ENCODE peak calls at places on chromosomes 11 and 22, in four cellular contexts. B, O, P and W are unnamed samples.

GRCh38 chr11:88383446-88383845 is 45.9 kb upstream of the CTSC start:
- DNase-seq in B (no peak), O (no peak), P (no peak), W (no peak)

GRCh38 chr11:132263231-132263630 is 892.8 kb downstream of the NTM start:
- DNase-seq in B (no peak), O (no peak), P (no peak), W (no peak)

GRCh38 chr11:62394825-62395538 is 23.9 kb upstream of the SCGB1A1 start:
- DNase-seq in B (peak; percentile 83), O (peak; percentile 90), P (no peak), W (peak; percentile 80)

GRCh38 chr11:12007230-12007593 is 1.2 kb downstream of the DKK3 start:
- DNase-seq in B (peak; percentile 42), O (no peak), P (no peak), W (no peak)

GRCh38 chr11:92678212-92678611 is 291.2 kb upstream of the MTNR1B start:
- DNase-seq in B (no peak), O (no peak), P (no peak), W (no peak)

GRCh38 chr11:11578542-11578941 is 43.3 kb downstream of the GALNT18 start:
- DNase-seq in B (peak; percentile 25), O (no peak), P (no peak), W (no peak)

GRCh38 chr22:24124247-24124646 is 57.0 kb upstream of the SUSD2 start:
- DNase-seq in B (no peak), O (no peak), P (no peak), W (no peak)

GRCh38 chr22:22783505-22783904 is 104.1 kb upstream of the IGLL5 start:
- DNase-seq in B (no peak), O (no peak), P (no peak), W (no peak)

GRCh38 chr11:62575156-62575555 is 1.5 kb upstream of the EEF1G start:
- DNase-seq in B (no peak), O (no peak), P (no peak), W (no peak)

GRCh38 chr11:45371251-45371749 is 85.2 kb upstream of the SYT13 start:
- DNase-seq in B (peak; percentile 95), O (peak; percentile 93), P (peak; percentile 82), W (peak; percentile 46)

GRCh38 chr11:112023104-112023503 is 2.1 kb upstream of the DLAT start:
- DNase-seq in B (no peak), O (no peak), P (no peak), W (no peak)

GRCh38 chr22:36816635-36817428 is at the start of gene PVALB:
- DNase-seq in B (no peak), O (peak; percentile 38), P (no peak), W (peak; percentile 13)

GRCh38 chr11:118641463-118642019 is 34.1 kb downstream of the PHLDB1 start:
- DNase-seq in B (no peak), O (no peak), P (no peak), W (no peak)

GRCh38 chr22:43561421-43562178 is 149.8 kb downstream of the MPPED1 start:
- DNase-seq in B (peak; percentile 26), O (peak; percentile 67), P (no peak), W (no peak)

GRCh38 chr11:123357990-123358827 is 71.9 kb upstream of the GRAMD1B start:
- DNase-seq in B (peak; percentile 54), O (peak; percentile 57), P (no peak), W (peak; percentile 2)

GRCh38 chr22:50008151-50009040 is 4.2 kb downstream of the IL17REL start:
- DNase-seq in B (peak; percentile 27), O (no peak), P (no peak), W (no peak)

GRCh38 chr22:39363751-39364484 is 14.1 kb downstream of the SYNGR1 start:
- DNase-seq in B (peak; percentile 23), O (no peak), P (no peak), W (no peak)

GRCh38 chr11:30143098-30143705 is 87.6 kb upstream of the FSHB start:
- DNase-seq in B (peak; percentile 24), O (peak; percentile 67), P (no peak), W (peak; percentile 15)

GRCh38 chr11:13228569-13228968 is 49.0 kb upstream of the BMAL1 start:
- DNase-seq in B (no peak), O (no peak), P (no peak), W (no peak)

GRCh38 chr22:48104102-48104738 is 1341.8 kb downstream of the TBC1D22A start:
- DNase-seq in B (no peak), O (no peak), P (no peak), W (no peak)

GRCh38 chr11:73950869-73951710 is at the start of gene DNAJB13:
- DNase-seq in B (peak; percentile 79), O (peak; percentile 92), P (no peak), W (peak; percentile 60)

GRCh38 chr11:124197999-124198398 is 14.9 kb downstream of the OR10D3 start:
- DNase-seq in B (no peak), O (no peak), P (no peak), W (no peak)

GRCh38 chr22:33697640-33698039 is 222.6 kb downstream of the LARGE1 start:
- DNase-seq in B (no peak), O (no peak), P (no peak), W (peak; percentile 59)

GRCh38 chr11:1232328-1233321 is 9.8 kb downstream of the MUC5B start:
- DNase-seq in B (peak; percentile 24), O (no peak), P (no peak), W (no peak)

GRCh38 chr22:17791196-17791595 is 16.9 kb upstream of the BID start:
- DNase-seq in B (no peak), O (no peak), P (no peak), W (no peak)

GRCh38 chr11:13287026-13287425 is 9.4 kb downstream of the BMAL1 start:
- DNase-seq in B (no peak), O (no peak), P (no peak), W (no peak)

GRCh38 chr22:42655693-42656092 is 6.5 kb upstream of the CYB5R3 start:
- DNase-seq in B (no peak), O (peak; percentile 53), P (no peak), W (no peak)

GRCh38 chr11:85414175-85414574 is 213.0 kb downstream of the DLG2 start:
- DNase-seq in B (no peak), O (no peak), P (no peak), W (no peak)

GRCh38 chr11:83746921-83747585 is 460.9 kb upstream of the CCDC90B start:
- DNase-seq in B (no peak), O (no peak), P (no peak), W (no peak)

GRCh38 chr11:565921-566509 is 5.2 kb downstream of the RASSF7 start:
- DNase-seq in B (peak; percentile 58), O (peak; percentile 74), P (no peak), W (no peak)

GRCh38 chr11:99370557-99371200 is 349.9 kb downstream of the CNTN5 start:
- DNase-seq in B (peak; percentile 45), O (peak; percentile 55), P (no peak), W (peak; percentile 72)

GRCh38 chr11:14789879-14790484 is 102.0 kb downstream of the CYP2R1 start:
- DNase-seq in B (no peak), O (no peak), P (no peak), W (peak; percentile 28)

GRCh38 chr11:75814369-75814685 is 683 bp upstream of the UVRAG start:
- DNase-seq in B (no peak), O (no peak), P (no peak), W (no peak)

GRCh38 chr11:19225123-19225522 is 15.6 kb downstream of the E2F8 start:
- DNase-seq in B (no peak), O (no peak), P (no peak), W (no peak)

GRCh38 chr11:70759846-70760245 is 361.5 kb downstream of the CTTN start:
- DNase-seq in B (no peak), O (no peak), P (no peak), W (no peak)

GRCh38 chr11:70761906-70762196 is 363.5 kb downstream of the CTTN start:
- DNase-seq in B (no peak), O (no peak), P (no peak), W (no peak)

GRCh38 chr11:70761094-70761905 is 363.0 kb downstream of the CTTN start:
- DNase-seq in B (no peak), O (no peak), P (no peak), W (no peak)

GRCh38 chr11:70762810-70763209 is 364.5 kb downstream of the CTTN start:
- DNase-seq in B (no peak), O (no peak), P (no peak), W (no peak)

DNA sequence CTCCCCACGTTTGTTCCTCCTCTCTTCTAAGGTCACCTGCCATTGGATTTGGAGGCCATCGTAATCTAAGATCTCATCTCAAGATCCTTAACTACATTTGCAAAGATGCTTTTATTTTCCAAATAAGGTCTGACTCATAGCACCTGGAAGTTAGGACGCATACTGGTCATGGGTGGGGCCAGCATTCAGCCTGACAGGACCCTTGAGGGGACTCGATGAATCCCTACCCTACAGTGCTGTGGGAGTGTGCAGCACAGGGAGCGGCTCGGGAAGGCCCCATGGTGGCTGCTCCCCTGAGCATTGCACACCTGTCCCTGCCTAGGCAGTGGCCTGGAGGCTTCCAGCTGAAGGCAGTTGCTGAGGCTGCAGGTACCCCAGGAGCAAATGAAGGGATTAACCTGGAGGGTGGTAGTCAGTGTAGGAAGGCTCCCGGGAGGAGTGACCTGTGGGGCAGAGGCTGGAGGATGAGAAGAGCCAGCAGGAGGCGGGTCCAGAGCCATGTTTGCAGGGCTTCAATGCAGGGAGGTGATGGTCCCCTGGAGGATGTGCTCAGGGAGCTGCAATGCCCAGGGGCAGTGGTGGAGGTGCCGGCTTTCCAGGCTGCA is 362.2 kb downstream of the CTTN start:
- DNase-seq in B (no peak), O (peak; percentile 29), P (no peak), W (no peak)
- H4K5ac ChIP-seq in B (no peak overlapping the region), O (no peak overlapping the region), P (no peak overlapping the region), W (no peak overlapping the region)

GRCh38 chr11:64605248-64605560 is 14.2 kb downstream of the SLC22A12 start:
- DNase-seq in B (no peak), O (no peak), P (no peak), W (no peak)
- H4K5ac ChIP-seq in B (no peak overlapping the region), O (no peak overlapping the region), P (no peak overlapping the region), W (no peak overlapping the region)

GRCh38 chr22:30023099-30023498 is 57.2 kb upstream of the HORMAD2 start:
- DNase-seq in B (no peak), O (no peak), P (no peak), W (peak; percentile 28)
- H4K5ac ChIP-seq in B (no peak overlapping the region), O (no peak overlapping the region), P (no peak overlapping the region), W (no peak overlapping the region)

DNA sequence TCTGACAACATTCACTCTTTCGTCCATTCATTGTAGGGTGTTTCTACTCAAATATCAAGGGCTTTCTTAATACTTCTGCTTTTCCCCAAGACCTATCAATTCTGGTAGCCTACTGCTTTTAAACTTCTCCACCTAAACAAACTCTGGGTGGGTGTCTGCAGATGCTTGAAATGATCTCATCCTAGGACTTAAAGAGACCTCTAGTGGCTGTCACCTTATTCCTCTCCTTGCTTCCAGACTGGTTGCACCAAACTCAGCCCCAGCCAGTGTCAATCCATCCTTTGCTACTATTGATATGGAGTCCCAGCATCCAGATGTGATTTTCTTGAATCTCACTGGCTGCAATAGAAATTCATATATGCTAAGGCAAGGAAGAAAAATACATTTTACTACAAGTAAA is 274.7 kb downstream of the NXPE2 start:
- DNase-seq in B (no peak), O (peak; percentile 54), P (no peak), W (no peak)
- H4K5ac ChIP-seq in B (no peak overlapping the region), O (no peak overlapping the region), P (no peak overlapping the region), W (no peak overlapping the region)

DNA sequence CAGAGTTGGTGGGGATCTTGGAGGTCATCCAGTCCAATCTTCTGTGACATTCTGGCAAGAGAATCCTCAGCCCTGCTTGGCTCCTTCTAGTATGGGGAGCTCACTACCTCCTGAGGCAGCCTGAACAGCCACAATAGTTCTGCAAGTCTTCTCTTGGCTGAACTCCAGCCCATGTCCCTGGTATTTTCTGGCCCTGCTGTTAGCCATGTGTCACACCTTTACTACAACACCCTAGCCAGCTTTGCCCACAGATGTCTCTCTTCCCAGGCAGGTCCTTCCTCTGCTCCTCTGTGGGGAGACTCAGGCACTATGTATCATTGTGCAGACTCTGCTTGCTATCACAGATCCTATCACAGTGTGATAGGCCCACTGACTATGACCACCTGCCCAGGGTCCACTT is 297.7 kb downstream of the CTTN start:
- DNase-seq in B (no peak), O (no peak), P (no peak), W (no peak)
- H4K5ac ChIP-seq in B (no peak overlapping the region), O (no peak overlapping the region), P (no peak overlapping the region), W (no peak overlapping the region)